ENCODE peak calls at places on chromosomes 12 and 14, in nine cellular contexts. X is adrenal gland; D is uterus; T is right lobe of liver; R is activated CD8-positive, alpha-beta T cell treated with anti-CD3 and anti-CD28 coated beads for 36 hours; V is ovary; O is A673; C is IMR-90; I is lower leg skin. N is an unnamed sample.

GRCh38 chr14:59354666-59355065 is 110.5 kb downstream of the GPR135 start:
- DNase-seq in I (no peak), C (peak), O (no peak), D (no peak), T (no peak), R (no peak), X (no peak), V (no peak), N (no peak)

GRCh38 chr12:123149088-123149827 is 1.6 kb downstream of the PITPNM2 start:
- DNase-seq in X (peak), T (no peak), D (no peak), C (no peak), I (no peak), V (no peak), O (no peak), R (no peak), N (no peak)

GRCh38 chr14:91138511-91139359 is 24.9 kb downstream of the DGLUCY start:
- DNase-seq in R (peak), O (peak), V (no peak), C (no peak), X (no peak), D (no peak), I (no peak), T (no peak), N (no peak)

GRCh38 chr12:65881348-65881961 is 57.2 kb downstream of the HMGA2 start:
- DNase-seq in R (no peak), T (no peak), I (peak), C (peak), X (no peak), V (peak), D (peak), O (peak), N (peak)

GRCh38 chr12:62304560-62304959 is 44.4 kb downstream of the USP15 start:
- DNase-seq in T (no peak), C (no peak), X (no peak), R (no peak), I (no peak), V (no peak), D (no peak), O (no peak), N (no peak)

GRCh38 chr14:51448831-51449665 is 202.7 kb upstream of the FRMD6 start:
- DNase-seq in X (peak), R (no peak), O (no peak), D (no peak), V (no peak), T (peak), C (peak), I (no peak), N (no peak)

GRCh38 chr14:38389666-38390065 is 133.8 kb upstream of the CLEC14A start:
- DNase-seq in V (no peak), D (no peak), O (no peak), I (no peak), T (no peak), C (peak), R (no peak), X (no peak), N (no peak)

GRCh38 chr14:74018029-74018703 is 922 bp downstream of the ENTPD5 start:
- DNase-seq in V (no peak), O (peak), C (peak), D (no peak), T (no peak), I (peak), X (no peak), R (no peak), N (no peak)

DNA sequence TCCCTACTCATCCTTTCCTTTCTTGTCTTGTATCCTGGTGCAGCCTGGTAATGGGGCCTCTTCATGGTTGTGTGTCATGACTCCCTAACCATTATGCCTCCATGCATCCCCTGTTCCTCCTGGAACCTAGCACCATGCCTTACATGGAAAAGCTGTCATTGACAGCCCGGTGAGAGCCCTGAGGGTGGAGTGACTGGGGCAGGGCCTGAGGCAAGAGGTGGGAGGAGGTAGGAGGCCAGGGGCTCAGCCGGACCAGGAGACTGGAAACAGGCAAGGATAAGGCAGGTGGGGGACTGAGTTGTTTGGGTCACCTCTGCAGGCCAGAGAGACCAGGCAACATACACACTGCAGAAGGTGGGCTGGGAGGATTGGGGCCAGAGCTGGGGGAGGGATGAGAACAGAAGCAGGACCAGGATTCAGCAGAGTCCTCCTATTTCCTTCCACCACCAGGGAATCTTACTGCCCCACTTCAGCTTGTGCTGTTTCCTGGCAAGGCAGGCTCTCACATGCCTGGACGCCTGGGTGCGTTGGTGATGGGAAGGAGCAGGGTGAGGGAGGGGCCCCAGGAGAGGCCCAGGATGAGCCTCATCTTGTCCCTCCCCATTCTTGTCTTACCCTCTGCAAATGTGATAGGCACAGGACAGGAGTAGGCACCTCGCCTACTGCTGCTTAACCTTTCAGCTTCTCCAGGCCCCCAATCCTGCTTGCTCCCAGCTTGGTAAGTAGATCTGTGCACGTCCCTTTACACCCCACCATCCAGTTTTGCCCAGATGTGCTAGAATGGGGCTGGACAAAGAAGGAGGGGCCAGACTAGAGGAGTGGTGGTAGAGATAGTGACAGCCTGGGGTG is at the start of gene LTB4R2:
- DNase-seq in V (no peak), T (no peak), O (no peak), X (no peak), D (no peak), I (no peak), R (no peak), C (no peak), N (no peak)
- TF ChIP-seq CTCF in V (no peak), T (no peak), O (no peak), X (no peak), D (no peak), I (no peak), R (no peak), C (no peak), N (no peak)

GRCh38 chr12:127496255-127496654 is 770.7 kb upstream of the TMEM132C start:
- DNase-seq in R (no peak), T (no peak), C (no peak), O (no peak), D (no peak), I (no peak), V (no peak), X (no peak), N (no peak)
- TF ChIP-seq CTCF in R (no peak), T (no peak), C (no peak), O (peak), D (no peak), I (no peak), V (no peak), X (no peak), N (no peak)

DNA sequence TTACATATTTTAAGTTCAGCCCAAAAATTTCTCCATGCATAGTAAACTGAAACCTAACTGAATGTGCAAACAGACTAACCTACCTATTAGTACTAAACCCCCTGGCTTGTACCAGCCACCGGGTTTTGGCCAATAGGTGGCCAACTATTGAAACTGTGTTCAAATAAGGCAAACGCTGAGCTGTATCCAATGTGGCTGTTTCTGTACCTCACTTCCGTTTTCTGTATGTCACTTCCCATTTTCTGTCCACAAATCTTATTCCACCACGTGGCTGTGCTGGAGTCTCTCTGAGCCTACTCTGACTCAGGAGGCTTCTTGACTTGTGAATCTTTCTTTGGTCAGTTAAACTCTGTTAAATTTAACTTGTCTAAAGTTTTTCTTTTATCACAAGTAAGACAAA is 6.0 kb upstream of the FBXO34 start:
- DNase-seq in O (peak), D (no peak), R (peak), X (no peak), C (no peak), T (no peak), I (no peak), V (no peak), N (no peak)
- TF ChIP-seq CTCF in O (no peak), D (no peak), R (no peak), X (no peak), C (no peak), T (no peak), I (no peak), V (no peak), N (no peak)

GRCh38 chr14:100072783-100073346 is 7.6 kb downstream of the EVL start:
- DNase-seq in X (no peak), V (no peak), O (no peak), I (peak), T (no peak), D (no peak), R (peak), C (no peak), N (peak)
- TF ChIP-seq CTCF in X (no peak), V (no peak), O (no peak), I (no peak), T (no peak), D (no peak), R (peak), C (no peak), N (no peak)

N was measured in stomach.